ENCODE peak calls at places on chromosome 13, in six cellular contexts. One of them, this sample, is unnamed.

GRCh38 chr13:40082644-40083043 is 427.2 kb downstream of the COG6 start:
- DNase-seq in fibroblast of pulmonary artery: peak
- DNase-seq in astrocyte of the cerebellum: peak
- DNase-seq in IMR-90: no peak
- DNase-seq in psoas muscle: no peak
- DNase-seq in thoracic aorta: no peak
- DNase-seq in this sample: no peak

GRCh38 chr13:27174766-27175455 is 3.3 kb upstream of the USP12 start:
- DNase-seq in IMR-90: peak
- DNase-seq in thoracic aorta: no peak
- DNase-seq in psoas muscle: no peak
- DNase-seq in astrocyte of the cerebellum: no peak
- DNase-seq in fibroblast of pulmonary artery: no peak
- DNase-seq in this sample: peak

GRCh38 chr13:100128373-100128772 is 39.5 kb downstream of the PCCA start:
- DNase-seq in IMR-90: peak
- DNase-seq in astrocyte of the cerebellum: peak
- DNase-seq in fibroblast of pulmonary artery: peak
- DNase-seq in thoracic aorta: no peak
- DNase-seq in psoas muscle: no peak
- DNase-seq in this sample: peak

GRCh38 chr13:28636677-28637317 is 22.1 kb upstream of the POMP start:
- DNase-seq in IMR-90: peak
- DNase-seq in thoracic aorta: no peak
- DNase-seq in fibroblast of pulmonary artery: peak
- DNase-seq in psoas muscle: no peak
- DNase-seq in astrocyte of the cerebellum: peak
- DNase-seq in this sample: peak

GRCh38 chr13:98504371-98504963 is 72.4 kb downstream of the STK24 start:
- DNase-seq in astrocyte of the cerebellum: no peak
- DNase-seq in thoracic aorta: no peak
- DNase-seq in IMR-90: no peak
- DNase-seq in fibroblast of pulmonary artery: no peak
- DNase-seq in psoas muscle: no peak
- DNase-seq in this sample: no peak

GRCh38 chr13:36420437-36420891 is 11.8 kb upstream of the CCNA1 start:
- DNase-seq in fibroblast of pulmonary artery: peak
- DNase-seq in IMR-90: peak
- DNase-seq in astrocyte of the cerebellum: peak
- DNase-seq in psoas muscle: no peak
- DNase-seq in thoracic aorta: peak
- DNase-seq in this sample: peak

GRCh38 chr13:84352946-84353345 is 470.7 kb upstream of the SLITRK1 start:
- DNase-seq in astrocyte of the cerebellum: no peak
- DNase-seq in psoas muscle: no peak
- DNase-seq in thoracic aorta: no peak
- DNase-seq in IMR-90: no peak
- DNase-seq in fibroblast of pulmonary artery: no peak
- DNase-seq in this sample: no peak

GRCh38 chr13:91313103-91313502 is 34.4 kb upstream of the MIR17HG start:
- DNase-seq in thoracic aorta: no peak
- DNase-seq in astrocyte of the cerebellum: no peak
- DNase-seq in fibroblast of pulmonary artery: peak
- DNase-seq in psoas muscle: no peak
- DNase-seq in IMR-90: peak
- DNase-seq in this sample: no peak

GRCh38 chr13:110409581-110409992 is 102.5 kb downstream of the COL4A2 start:
- DNase-seq in fibroblast of pulmonary artery: peak
- DNase-seq in psoas muscle: no peak
- DNase-seq in IMR-90: peak
- DNase-seq in thoracic aorta: no peak
- DNase-seq in astrocyte of the cerebellum: peak
- DNase-seq in this sample: peak

GRCh38 chr13:111181977-111182376 is 66.9 kb downstream of the ARHGEF7 start:
- DNase-seq in thoracic aorta: no peak
- DNase-seq in IMR-90: no peak
- DNase-seq in astrocyte of the cerebellum: no peak
- DNase-seq in fibroblast of pulmonary artery: no peak
- DNase-seq in psoas muscle: no peak
- DNase-seq in this sample: no peak

GRCh38 chr13:41470187-41470586 is 12.8 kb downstream of the RGCC start:
- DNase-seq in IMR-90: no peak
- DNase-seq in fibroblast of pulmonary artery: no peak
- DNase-seq in astrocyte of the cerebellum: no peak
- DNase-seq in thoracic aorta: no peak
- DNase-seq in psoas muscle: no peak
- DNase-seq in this sample: no peak

GRCh38 chr13:101552797-101553196 is 100.3 kb downstream of the ITGBL1 start:
- DNase-seq in IMR-90: peak
- DNase-seq in psoas muscle: no peak
- DNase-seq in astrocyte of the cerebellum: peak
- DNase-seq in fibroblast of pulmonary artery: peak
- DNase-seq in thoracic aorta: no peak
- DNase-seq in this sample: peak

GRCh38 chr13:106649495-106649894 is 81.6 kb upstream of the ARGLU1 start:
- DNase-seq in psoas muscle: no peak
- DNase-seq in fibroblast of pulmonary artery: peak
- DNase-seq in IMR-90: peak
- DNase-seq in astrocyte of the cerebellum: no peak
- DNase-seq in thoracic aorta: no peak
- DNase-seq in this sample: peak

GRCh38 chr13:76723551-76724232 is 162.5 kb downstream of the KCTD12 start:
- DNase-seq in psoas muscle: no peak
- DNase-seq in astrocyte of the cerebellum: peak
- DNase-seq in thoracic aorta: no peak
- DNase-seq in fibroblast of pulmonary artery: peak
- DNase-seq in IMR-90: peak
- DNase-seq in this sample: peak

GRCh38 chr13:113981201-113981605 is 7.3 kb upstream of the C13orf46 start:
- DNase-seq in astrocyte of the cerebellum: peak
- DNase-seq in IMR-90: no peak
- DNase-seq in thoracic aorta: peak
- DNase-seq in fibroblast of pulmonary artery: no peak
- DNase-seq in psoas muscle: peak
- DNase-seq in this sample: no peak

GRCh38 chr13:86856996-86857395 is 814.2 kb upstream of the SLITRK5 start:
- DNase-seq in fibroblast of pulmonary artery: no peak
- DNase-seq in astrocyte of the cerebellum: no peak
- DNase-seq in thoracic aorta: no peak
- DNase-seq in IMR-90: peak
- DNase-seq in psoas muscle: no peak
- DNase-seq in this sample: no peak

GRCh38 chr13:101785858-101786257 is 333.4 kb downstream of the ITGBL1 start:
- DNase-seq in astrocyte of the cerebellum: peak
- DNase-seq in psoas muscle: no peak
- DNase-seq in IMR-90: peak
- DNase-seq in thoracic aorta: no peak
- DNase-seq in fibroblast of pulmonary artery: peak
- DNase-seq in this sample: peak

GRCh38 chr13:76707360-76707759 is 178.8 kb downstream of the KCTD12 start:
- DNase-seq in fibroblast of pulmonary artery: peak
- DNase-seq in astrocyte of the cerebellum: no peak
- DNase-seq in thoracic aorta: no peak
- DNase-seq in psoas muscle: no peak
- DNase-seq in IMR-90: peak
- DNase-seq in this sample: peak

GRCh38 chr13:34654203-34654602 is 287.9 kb upstream of the NBEA start:
- DNase-seq in IMR-90: no peak
- DNase-seq in psoas muscle: no peak
- DNase-seq in fibroblast of pulmonary artery: no peak
- DNase-seq in thoracic aorta: no peak
- DNase-seq in astrocyte of the cerebellum: no peak
- DNase-seq in this sample: no peak

GRCh38 chr13:40476175-40476958 is 190.1 kb downstream of the FOXO1 start:
- DNase-seq in astrocyte of the cerebellum: no peak
- DNase-seq in fibroblast of pulmonary artery: peak
- DNase-seq in thoracic aorta: no peak
- DNase-seq in IMR-90: no peak
- DNase-seq in psoas muscle: no peak
- DNase-seq in this sample: peak

GRCh38 chr13:51996660-51997059 is 14.6 kb downstream of the ATP7B start:
- DNase-seq in psoas muscle: no peak
- DNase-seq in thoracic aorta: no peak
- DNase-seq in fibroblast of pulmonary artery: no peak
- DNase-seq in astrocyte of the cerebellum: no peak
- DNase-seq in IMR-90: no peak
- DNase-seq in this sample: no peak

GRCh38 chr13:50127726-50128291 is 112.6 kb downstream of the KCNRG start:
- DNase-seq in thoracic aorta: no peak
- DNase-seq in IMR-90: no peak
- DNase-seq in psoas muscle: no peak
- DNase-seq in astrocyte of the cerebellum: no peak
- DNase-seq in fibroblast of pulmonary artery: no peak
- DNase-seq in this sample: no peak

GRCh38 chr13:114141261-114141996 is 9.0 kb upstream of the RASA3 start:
- DNase-seq in astrocyte of the cerebellum: no peak
- DNase-seq in psoas muscle: no peak
- DNase-seq in IMR-90: no peak
- DNase-seq in thoracic aorta: no peak
- DNase-seq in fibroblast of pulmonary artery: no peak
- DNase-seq in this sample: no peak

GRCh38 chr13:93698016-93698613 is 471.5 kb downstream of the GPC6 start:
- DNase-seq in IMR-90: no peak
- DNase-seq in psoas muscle: no peak
- DNase-seq in fibroblast of pulmonary artery: no peak
- DNase-seq in astrocyte of the cerebellum: peak
- DNase-seq in thoracic aorta: no peak
- DNase-seq in this sample: no peak

DNA sequence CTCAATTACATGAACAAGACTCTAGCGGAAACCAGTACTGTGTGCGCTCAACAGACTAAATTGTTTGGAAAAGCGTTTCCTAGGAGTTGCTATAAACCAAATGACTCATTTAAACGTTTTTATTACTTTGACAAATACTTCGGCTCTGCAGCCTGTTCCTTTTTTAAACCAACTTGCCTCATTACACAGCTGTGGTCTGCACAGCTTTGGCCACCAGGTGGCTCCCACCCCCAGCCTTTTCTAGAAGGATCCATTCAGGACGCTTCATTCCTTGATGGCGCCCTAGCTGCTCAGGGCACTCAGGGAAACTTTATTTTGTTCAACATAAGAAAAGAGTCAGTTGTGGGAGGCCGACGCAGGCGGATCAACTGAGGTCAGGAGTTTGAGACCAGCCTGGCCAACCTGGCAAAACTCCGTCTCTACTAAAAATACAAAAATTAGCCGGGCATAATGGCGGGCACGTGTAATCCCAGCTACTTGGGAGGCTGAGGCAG is 41.0 kb upstream of the XPO4 start:
- DNase-seq in astrocyte of the cerebellum: peak
- DNase-seq in IMR-90: peak
- DNase-seq in psoas muscle: peak
- DNase-seq in thoracic aorta: peak
- DNase-seq in fibroblast of pulmonary artery: peak
- DNase-seq in this sample: peak
- H3K4me3 ChIP-seq in astrocyte of the cerebellum: no peak
- H3K4me3 ChIP-seq in IMR-90: no peak
- H3K4me3 ChIP-seq in psoas muscle: no peak
- H3K4me3 ChIP-seq in thoracic aorta: peak
- H3K4me3 ChIP-seq in fibroblast of pulmonary artery: no peak
- H3K4me3 ChIP-seq in this sample: no peak

DNA sequence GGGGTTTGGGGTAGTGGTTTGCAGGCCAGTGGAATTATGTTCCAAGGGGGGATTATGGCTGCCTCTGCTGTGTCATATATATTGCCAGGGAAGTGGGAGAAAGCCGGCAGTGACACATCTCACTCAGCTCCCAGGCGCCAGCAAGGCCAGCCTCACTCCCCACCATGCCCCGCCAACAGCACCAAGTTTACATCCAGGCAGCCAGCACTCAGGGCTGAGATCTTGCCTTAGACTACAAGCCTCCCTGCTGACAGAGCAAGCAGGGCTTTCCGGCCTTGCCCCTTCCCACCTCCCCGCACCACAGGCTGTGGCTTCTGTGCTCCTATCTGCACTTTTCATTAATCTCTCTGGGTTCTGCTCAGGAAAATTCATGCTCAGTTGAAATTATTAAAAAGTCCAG is 385.1 kb downstream of the MZT1 start:
- DNase-seq in thoracic aorta: no peak
- DNase-seq in IMR-90: no peak
- DNase-seq in astrocyte of the cerebellum: no peak
- DNase-seq in fibroblast of pulmonary artery: no peak
- DNase-seq in psoas muscle: no peak
- DNase-seq in this sample: no peak
- H3K4me3 ChIP-seq in thoracic aorta: no peak
- H3K4me3 ChIP-seq in IMR-90: no peak
- H3K4me3 ChIP-seq in astrocyte of the cerebellum: no peak
- H3K4me3 ChIP-seq in fibroblast of pulmonary artery: no peak
- H3K4me3 ChIP-seq in psoas muscle: no peak
- H3K4me3 ChIP-seq in this sample: no peak

DNA sequence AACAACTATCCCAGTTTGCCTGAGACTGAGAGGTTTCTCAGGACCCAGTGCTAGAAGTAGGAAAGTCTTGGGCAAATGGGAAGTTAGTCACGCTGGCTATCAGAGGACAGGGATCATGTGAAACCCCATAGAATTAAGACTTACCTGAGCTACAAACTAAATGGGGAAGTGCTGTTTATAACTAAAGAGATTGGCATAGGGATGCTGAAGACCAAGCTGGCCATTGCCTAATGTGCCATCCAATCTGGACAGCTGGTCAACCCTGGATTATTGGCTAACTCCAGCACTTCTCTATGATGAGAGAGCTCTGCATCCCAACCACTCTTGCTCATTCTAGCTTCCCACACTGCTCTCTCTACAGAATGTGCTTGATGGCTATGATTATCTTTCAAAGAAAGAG is 216.1 kb downstream of the TDRD3 start:
- DNase-seq in IMR-90: no peak
- DNase-seq in psoas muscle: no peak
- DNase-seq in thoracic aorta: no peak
- DNase-seq in astrocyte of the cerebellum: no peak
- DNase-seq in fibroblast of pulmonary artery: no peak
- DNase-seq in this sample: no peak
- H3K4me3 ChIP-seq in IMR-90: no peak
- H3K4me3 ChIP-seq in psoas muscle: no peak
- H3K4me3 ChIP-seq in thoracic aorta: no peak
- H3K4me3 ChIP-seq in astrocyte of the cerebellum: no peak
- H3K4me3 ChIP-seq in fibroblast of pulmonary artery: no peak
- H3K4me3 ChIP-seq in this sample: no peak

DNA sequence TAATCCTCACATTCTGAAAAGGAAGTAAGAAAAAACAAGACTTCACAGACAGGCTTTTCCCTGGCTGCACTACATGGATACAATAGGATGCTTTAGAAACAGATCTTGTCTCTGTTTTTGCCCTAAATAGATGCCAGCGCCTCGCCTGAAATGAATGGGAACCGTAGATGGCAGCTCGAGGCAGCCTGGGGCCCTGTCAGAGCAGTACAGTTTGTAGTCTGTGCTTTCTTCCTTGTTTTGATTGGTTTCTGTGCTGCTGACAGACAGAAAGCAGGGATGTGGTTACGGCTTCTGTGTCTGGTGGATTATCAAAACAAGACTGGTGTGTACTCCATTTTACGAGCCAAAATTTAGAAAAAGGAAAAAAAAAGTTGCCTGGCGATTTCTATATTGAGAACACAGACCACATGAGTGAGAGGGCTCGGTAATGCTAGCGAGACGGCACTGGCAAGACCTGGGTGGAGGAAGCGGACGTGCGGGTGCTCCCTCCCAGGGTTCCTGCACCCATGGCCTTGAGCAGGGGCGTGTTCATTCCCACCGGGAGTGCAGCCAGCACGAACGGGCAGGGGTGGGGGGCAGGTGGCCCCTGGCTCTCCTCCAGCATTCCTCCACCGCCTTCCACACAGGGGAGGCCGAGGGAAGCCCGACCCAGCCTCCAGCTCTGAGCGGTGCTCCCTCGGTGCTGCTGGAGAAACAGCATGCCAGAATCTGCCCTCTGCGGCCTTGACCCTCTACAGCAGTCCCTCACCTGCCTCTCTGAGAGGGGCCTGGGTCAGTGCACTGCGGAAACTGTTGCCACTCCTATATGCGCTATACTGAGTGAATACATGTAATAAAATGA is 37.5 kb upstream of the C1QTNF9 start:
- DNase-seq in psoas muscle: peak
- DNase-seq in IMR-90: peak
- DNase-seq in astrocyte of the cerebellum: peak
- DNase-seq in thoracic aorta: no peak
- DNase-seq in fibroblast of pulmonary artery: peak
- DNase-seq in this sample: peak
- H3K4me3 ChIP-seq in psoas muscle: peak
- H3K4me3 ChIP-seq in IMR-90: peak
- H3K4me3 ChIP-seq in astrocyte of the cerebellum: peak
- H3K4me3 ChIP-seq in thoracic aorta: peak
- H3K4me3 ChIP-seq in fibroblast of pulmonary artery: peak
- H3K4me3 ChIP-seq in this sample: peak

This sample was measured in foreskin fibroblast.